ENCODE peak calls at places on chromosome 10, in four cellular contexts. One of them, this sample, is unnamed.

GRCh38 chr10:89481662-89482061 is 53.7 kb downstream of the SLC16A12 start:
- DNase-seq in H9: no peak
- DNase-seq in IMR-90: peak
- DNase-seq in H1: no peak
- DNase-seq in this sample: no peak

GRCh38 chr10:99920486-99920885 is 89.3 kb downstream of the DNMBP start:
- DNase-seq in H9: no peak
- DNase-seq in H1: no peak
- DNase-seq in IMR-90: no peak
- DNase-seq in this sample: no peak

GRCh38 chr10:97873569-97873968 is 23.9 kb downstream of the GOLGA7B start:
- DNase-seq in H1: no peak
- DNase-seq in IMR-90: no peak
- DNase-seq in H9: no peak
- DNase-seq in this sample: no peak

GRCh38 chr10:6311700-6312330 is 109.1 kb downstream of the PFKFB3 start:
- DNase-seq in H1: no peak
- DNase-seq in IMR-90: no peak
- DNase-seq in H9: no peak
- DNase-seq in this sample: no peak

GRCh38 chr10:113788604-113789083 is 37.2 kb downstream of the PLEKHS1 start:
- DNase-seq in H1: no peak
- DNase-seq in H9: no peak
- DNase-seq in IMR-90: peak
- DNase-seq in this sample: peak

GRCh38 chr10:89213191-89213808 is 6.2 kb upstream of the CH25H start:
- DNase-seq in H9: no peak
- DNase-seq in H1: no peak
- DNase-seq in IMR-90: peak
- DNase-seq in this sample: peak

GRCh38 chr10:76127984-76128589 is 696.7 kb downstream of the LRMDA start:
- DNase-seq in H1: no peak
- DNase-seq in H9: no peak
- DNase-seq in IMR-90: peak
- DNase-seq in this sample: no peak

GRCh38 chr10:21194510-21194993 is 297.4 kb upstream of the NEBL start:
- DNase-seq in H1: no peak
- DNase-seq in H9: no peak
- DNase-seq in IMR-90: no peak
- DNase-seq in this sample: no peak

DNA sequence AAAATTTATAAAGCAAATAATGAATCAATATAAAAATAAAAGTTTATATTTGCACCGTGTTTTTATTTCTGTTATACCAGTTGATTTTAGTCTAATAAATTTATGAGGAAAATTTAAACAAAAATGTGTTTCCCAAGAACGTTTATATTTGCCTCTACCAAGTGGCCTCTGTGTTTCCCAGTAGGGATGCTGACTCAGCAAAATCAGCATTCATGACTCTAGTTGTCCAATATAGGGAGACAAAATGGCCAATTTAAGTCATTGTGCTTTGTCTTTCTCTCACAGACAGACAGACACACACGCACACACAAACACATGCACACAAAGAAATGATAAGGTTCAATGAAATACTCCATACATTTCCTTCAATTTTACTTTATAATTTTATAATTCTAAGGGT is 942.5 kb upstream of the ZWINT start:
- DNase-seq in H1: no peak
- DNase-seq in IMR-90: no peak
- DNase-seq in H9: no peak
- DNase-seq in this sample: no peak
- H4K5ac ChIP-seq in H1: no peak
- H4K5ac ChIP-seq in IMR-90: no peak
- H4K5ac ChIP-seq in H9: no peak
- H4K5ac ChIP-seq in this sample: no peak

GRCh38 chr10:121766426-121766825 is 161.4 kb downstream of the ATE1 start:
- DNase-seq in IMR-90: no peak
- DNase-seq in H9: no peak
- DNase-seq in H1: no peak
- DNase-seq in this sample: no peak

GRCh38 chr10:121764241-121764942 is 163.4 kb downstream of the ATE1 start:
- DNase-seq in IMR-90: no peak
- DNase-seq in H1: no peak
- DNase-seq in H9: no peak
- DNase-seq in this sample: no peak
- H3K4ac ChIP-seq in IMR-90: no peak
- H3K4ac ChIP-seq in H1: no peak
- H3K4ac ChIP-seq in H9: no peak
- H3K4ac ChIP-seq in this sample: no peak

GRCh38 chr10:77474939-77475338 is 162.7 kb downstream of the KCNMA1 start:
- DNase-seq in IMR-90: no peak
- DNase-seq in H1: no peak
- DNase-seq in H9: no peak
- DNase-seq in this sample: no peak
- H4K5ac ChIP-seq in IMR-90: no peak
- H4K5ac ChIP-seq in H1: no peak
- H4K5ac ChIP-seq in H9: no peak
- H4K5ac ChIP-seq in this sample: no peak

GRCh38 chr10:71063431-71063830 is 148.9 kb upstream of the UNC5B start:
- DNase-seq in IMR-90: no peak
- DNase-seq in H1: no peak
- DNase-seq in H9: no peak
- DNase-seq in this sample: no peak
- H3K4ac ChIP-seq in IMR-90: no peak
- H3K4ac ChIP-seq in H1: no peak
- H3K4ac ChIP-seq in H9: no peak
- H3K4ac ChIP-seq in this sample: no peak